ENCODE peak calls at places on chromosomes 13 and 19, in four cellular contexts. B is neural progenitor cell; T is left ventricle myocardium inferior; R is stimulated activated CD8-positive, alpha-beta memory T cell treated with anti-CD3 and anti-CD28 coated beads, Interleukin-12 subunit alpha, Interleukin-12 subunit beta, amount 100 ng/mL, for 1 hour. X is an unnamed sample.

GRCh38 chr13:93963266-93964131 is 516.0 kb downstream of the DCT start:
- DNase-seq in R (no peak), T (no peak), B (no peak), X (no peak)

GRCh38 chr19:5447700-5448311 is 7.4 kb upstream of the ZNRF4 start:
- DNase-seq in R (no peak), T (no peak), B (no peak), X (no peak)

GRCh38 chr13:44382635-44383145 is 9.1 kb downstream of the SERP2 start:
- DNase-seq in R (no peak), B (no peak), T (no peak), X (no peak)

GRCh38 chr13:47680752-47681151 is 320.3 kb downstream of the SUCLA2 start:
- DNase-seq in B (no peak), T (no peak), R (no peak), X (no peak)

GRCh38 chr13:50421457-50422130 is 406.4 kb downstream of the KCNRG start:
- DNase-seq in B (no peak), R (no peak), T (no peak), X (no peak)

GRCh38 chr13:102128216-102128800 is 273.5 kb downstream of the FGF14 start:
- DNase-seq in R (no peak), B (no peak), T (no peak), X (no peak)

GRCh38 chr13:108755084-108755483 is 125.7 kb downstream of the MYO16 start:
- DNase-seq in T (no peak), R (no peak), B (no peak), X (no peak)

GRCh38 chr19:40612831-40613668 is 11.9 kb downstream of the LTBP4 start:
- DNase-seq in T (no peak), R (peak; percentile 59), B (peak; percentile 88), X (no peak)

GRCh38 chr19:34990578-34991192 is 9.4 kb upstream of the GRAMD1A start:
- DNase-seq in R (no peak), B (no peak), T (no peak), X (no peak)

GRCh38 chr19:48354332-48354992 is 9.3 kb downstream of the TMEM143 start:
- DNase-seq in B (no peak), R (no peak), T (no peak), X (no peak)

GRCh38 chr19:2602391-2603181 is 99.9 kb downstream of the GNG7 start:
- DNase-seq in B (peak; percentile 80), T (peak; percentile 87), R (no peak), X (no peak)

GRCh38 chr19:6674868-6675305 is 4.9 kb upstream of the TNFSF14 start:
- DNase-seq in T (peak; percentile 50), B (peak; percentile 62), R (peak; percentile 85), X (peak; percentile 54)

GRCh38 chr19:1471514-1472107 is 7.4 kb downstream of the C19orf25 start:
- DNase-seq in T (no peak), B (peak; percentile 49), R (no peak), X (no peak)